ENCODE peak calls at places on chromosomes 7 and 10, in six cellular contexts. R, W, C, T, I and L are unnamed samples.

GRCh38 chr10:35409094-35409582 is 72.8 kb downstream of the CCNY start:
- DNase-seq in R (no peak), W (no peak), C (peak), T (peak), I (no peak), L (peak)

GRCh38 chr10:119342017-119342734 is 134.8 kb downstream of the GRK5 start:
- DNase-seq in R (no peak), W (no peak), C (peak), T (no peak), I (peak), L (peak)

GRCh38 chr10:114684822-114685209 is 26.7 kb upstream of the ABLIM1 start:
- DNase-seq in R (no peak), W (no peak), C (peak), T (peak), I (no peak), L (peak)

GRCh38 chr7:132145466-132145865 is 430.8 kb downstream of the PLXNA4 start:
- DNase-seq in R (no peak), W (no peak), C (peak), T (peak), I (peak), L (peak)

GRCh38 chr7:29243777-29244655 is 49.4 kb downstream of the CHN2 start:
- DNase-seq in R (no peak), W (no peak), C (no peak), T (no peak), I (no peak), L (no peak)

GRCh38 chr10:132033632-132034031 is 32.1 kb upstream of the JAKMIP3 start:
- DNase-seq in R (no peak), W (no peak), C (no peak), T (no peak), I (no peak), L (no peak)

GRCh38 chr7:44634839-44635591 is 28.6 kb downstream of the OGDH start:
- DNase-seq in R (peak), W (peak), C (peak), T (no peak), I (no peak), L (no peak)

GRCh38 chr7:15557186-15557585 is 4.6 kb downstream of the AGMO start:
- DNase-seq in R (no peak), W (no peak), C (no peak), T (no peak), I (no peak), L (no peak)

GRCh38 chr10:46091834-46092522 is 45.9 kb upstream of the MSMB start:
- DNase-seq in R (no peak), W (no peak), C (no peak), T (no peak), I (no peak), L (no peak)

GRCh38 chr7:6402041-6402440 is 45.7 kb downstream of the DAGLB start:
- DNase-seq in R (no peak), W (no peak), C (no peak), T (no peak), I (no peak), L (no peak)

GRCh38 chr10:5272065-5272803 is 75.6 kb downstream of the AKR1C4 start:
- DNase-seq in R (no peak), W (no peak), C (no peak), T (no peak), I (no peak), L (no peak)

GRCh38 chr10:5268234-5268633 is 71.6 kb downstream of the AKR1C4 start:
- DNase-seq in R (no peak), W (no peak), C (no peak), T (no peak), I (no peak), L (no peak)

GRCh38 chr10:5271526-5271925 is 74.9 kb downstream of the AKR1C4 start:
- DNase-seq in R (no peak), W (no peak), C (no peak), T (no peak), I (no peak), L (peak)

GRCh38 chr10:5266804-5267203 is 70.2 kb downstream of the AKR1C4 start:
- DNase-seq in R (no peak), W (no peak), C (no peak), T (no peak), I (no peak), L (no peak)

GRCh38 chr10:5268743-5269142 is 72.1 kb downstream of the AKR1C4 start:
- DNase-seq in R (no peak), W (no peak), C (no peak), T (no peak), I (no peak), L (no peak)
- H3K4me3 ChIP-seq in R (no peak), W (no peak), C (no peak), T (no peak), I (no peak), L (no peak)

GRCh38 chr10:6014241-6014761 is 37.0 kb upstream of the IL15RA start:
- DNase-seq in R (no peak), W (peak), C (peak), T (peak), I (peak), L (peak)
- TF ChIP-seq CTCF in R (peak), W (peak), C (peak), T (peak), I (peak), L (peak)

DNA sequence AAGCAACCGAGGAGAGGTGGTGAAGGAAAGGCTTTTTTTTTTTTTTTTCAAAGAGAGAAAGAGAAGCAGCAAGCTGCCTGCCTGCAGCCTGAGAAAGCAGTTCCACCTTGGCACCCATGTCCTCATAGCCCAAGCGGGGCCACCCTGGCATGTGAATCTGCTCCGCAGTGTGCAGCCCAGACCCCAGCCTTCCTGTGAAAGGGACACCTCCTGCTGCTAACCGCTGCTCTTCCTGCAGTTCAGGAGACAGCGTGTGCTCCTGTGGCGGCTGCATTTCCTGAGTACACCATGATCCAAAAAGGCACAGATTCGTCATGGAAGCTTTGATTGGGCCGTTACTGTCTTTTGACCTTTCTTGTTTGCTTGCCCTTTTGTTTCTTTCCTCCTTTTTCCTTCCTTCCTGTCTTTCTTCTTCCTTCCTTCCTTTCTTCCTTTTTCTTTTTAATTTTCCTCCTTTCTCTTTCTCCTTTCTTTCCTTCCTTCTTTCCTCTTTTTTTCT is 38.1 kb downstream of the IKZF1 start:
- DNase-seq in R (peak), W (no peak), C (peak), T (no peak), I (no peak), L (no peak)
- H3K4me3 ChIP-seq in R (no peak), W (no peak), C (no peak), T (no peak), I (no peak), L (no peak)

GRCh38 chr7:134701272-134701671 is 54.6 kb downstream of the BPGM start:
- DNase-seq in R (no peak), W (no peak), C (peak), T (no peak), I (no peak), L (no peak)
- TF ChIP-seq CTCF in R (peak), W (peak), C (peak), T (peak), I (no peak), L (peak)

GRCh38 chr7:26291251-26291650 is 411 bp upstream of the SNX10 start:
- DNase-seq in R (no peak), W (no peak), C (no peak), T (no peak), I (no peak), L (no peak)
- H3K4me3 ChIP-seq in R (peak), W (peak), C (peak), T (peak), I (peak), L (no peak)

GRCh38 chr7:155842496-155843265 is 30.4 kb upstream of the SHH start:
- DNase-seq in R (no peak), W (no peak), C (no peak), T (no peak), I (no peak), L (no peak)

GRCh38 chr7:155844526-155844925 is 32.3 kb upstream of the SHH start:
- DNase-seq in R (no peak), W (no peak), C (no peak), T (no peak), I (no peak), L (no peak)

GRCh38 chr7:155845226-155845625 is 33.0 kb upstream of the SHH start:
- DNase-seq in R (no peak), W (no peak), C (no peak), T (no peak), I (no peak), L (no peak)

GRCh38 chr7:155843426-155844018 is 31.3 kb upstream of the SHH start:
- DNase-seq in R (no peak), W (no peak), C (no peak), T (no peak), I (no peak), L (no peak)

DNA sequence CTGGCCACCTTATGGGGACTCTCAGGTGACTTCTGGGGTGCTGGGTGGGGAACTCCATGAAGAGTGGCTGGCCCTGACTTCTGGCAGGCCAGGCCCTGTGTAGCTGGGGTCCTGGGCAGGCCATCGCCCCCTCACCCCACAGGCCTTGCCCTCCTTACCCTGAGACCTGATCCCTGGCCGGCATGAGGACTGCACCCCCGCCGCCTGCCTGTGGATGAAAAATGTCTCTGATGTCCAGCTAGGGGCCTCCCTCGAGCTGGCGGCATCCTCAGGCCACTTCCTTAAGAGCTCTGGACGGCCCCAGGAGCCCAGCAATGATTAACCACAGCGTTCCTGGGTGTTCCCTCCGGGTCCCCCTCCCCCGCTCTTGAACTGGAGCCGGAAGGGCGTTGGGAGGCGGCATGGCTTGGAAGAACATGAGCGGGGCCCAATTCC is 31.8 kb upstream of the SHH start:
- DNase-seq in R (peak), W (no peak), C (no peak), T (no peak), I (no peak), L (no peak)
- TF ChIP-seq CTCF in R (no peak), W (no peak), C (no peak), T (no peak), I (no peak), L (no peak)

GRCh38 chr7:10685040-10685439 is 288.6 kb upstream of the PHF14 start:
- DNase-seq in R (no peak), W (no peak), C (no peak), T (no peak), I (no peak), L (no peak)
- H3K4me3 ChIP-seq in R (no peak), W (no peak), C (no peak), T (no peak), I (no peak), L (no peak)

DNA sequence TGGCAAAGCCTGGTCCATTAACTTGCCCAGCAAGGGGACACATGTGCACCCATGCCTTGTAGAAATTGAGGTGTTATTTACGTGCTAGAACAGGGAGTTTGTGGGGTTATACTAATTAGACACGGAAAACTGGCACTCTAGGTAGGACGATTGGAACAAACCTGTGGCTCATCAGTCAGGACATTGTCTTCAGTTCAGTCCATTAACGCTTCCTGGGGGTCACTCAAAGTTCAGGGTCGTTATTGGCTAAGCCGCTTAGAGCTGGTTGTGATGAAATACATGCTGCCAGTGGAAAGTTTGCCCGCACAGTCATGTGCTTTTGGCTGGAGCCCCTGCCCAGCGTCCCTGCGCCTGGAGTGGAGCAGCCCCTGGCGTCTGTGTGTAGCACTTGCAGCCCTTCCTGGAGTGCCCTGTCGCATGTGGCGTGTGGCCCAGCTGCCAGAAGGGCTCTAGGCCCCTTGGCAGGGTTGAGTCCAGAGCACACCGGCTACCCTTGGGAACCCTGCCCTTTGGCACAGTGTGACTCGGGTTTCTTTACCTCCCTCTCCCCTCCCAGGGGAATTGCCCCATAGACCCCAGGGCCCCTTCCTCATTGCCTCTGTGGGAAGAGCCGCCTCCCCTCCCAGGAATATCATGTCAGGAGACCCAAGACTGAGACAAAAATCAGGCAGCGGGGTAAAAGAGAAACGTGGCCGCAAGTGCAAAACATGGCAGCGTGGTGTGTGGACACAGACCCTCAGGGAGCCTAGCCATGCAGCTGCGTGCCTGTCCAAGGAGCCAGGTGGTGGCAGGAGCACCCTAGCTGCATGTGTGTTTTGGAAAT is 9.8 kb downstream of the ZNF775 start:
- DNase-seq in R (peak), W (peak), C (peak), T (no peak), I (peak), L (peak)
- TF ChIP-seq CTCF in R (peak), W (peak), C (peak), T (peak), I (peak), L (peak)